ENCODE peak calls at places on chromosomes 7 and 10, in nine cellular contexts. J, F, S, Q, M, O, I, K and Z are unnamed samples.

GRCh38 chr10:129949411-129950335 is 14.4 kb downstream of the EBF3 start:
- DNase-seq in J (no peak), F (no peak), S (no peak), Q (peak), M (no peak), O (no peak), I (no peak), K (no peak), Z (no peak)

GRCh38 chr7:3893151-3893788 is 592.2 kb downstream of the SDK1 start:
- DNase-seq in J (no peak), F (no peak), S (no peak), Q (no peak), M (no peak), O (no peak), I (no peak), K (no peak), Z (no peak)

GRCh38 chr7:93228302-93228701 is 2.0 kb upstream of the HEPACAM2 start:
- DNase-seq in J (peak), F (peak), S (peak), Q (no peak), M (peak), O (peak), I (no peak), K (peak), Z (peak)

GRCh38 chr10:33238643-33239042 is 95.8 kb downstream of the NRP1 start:
- DNase-seq in J (no peak), F (no peak), S (no peak), Q (no peak), M (no peak), O (peak), I (no peak), K (peak), Z (peak)

GRCh38 chr7:111199643-111200042 is 108.7 kb downstream of the LRRN3 start:
- DNase-seq in J (no peak), F (no peak), S (no peak), Q (no peak), M (no peak), O (no peak), I (no peak), K (no peak), Z (peak)

GRCh38 chr7:155007947-155008346 is 5.0 kb upstream of the PAXIP1 start:
- DNase-seq in J (peak), F (peak), S (peak), Q (no peak), M (peak), O (peak), I (no peak), K (no peak), Z (peak)

GRCh38 chr7:64849250-64849923 is 53.7 kb upstream of the ZNF273 start:
- DNase-seq in J (no peak), F (no peak), S (no peak), Q (no peak), M (peak), O (peak), I (no peak), K (peak), Z (no peak)

GRCh38 chr10:98172495-98172894 is 38.0 kb downstream of the R3HCC1L start:
- DNase-seq in J (no peak), F (no peak), S (no peak), Q (no peak), M (no peak), O (no peak), I (no peak), K (no peak), Z (no peak)

GRCh38 chr10:109891105-109891504 is 32.2 kb downstream of the XPNPEP1 start:
- DNase-seq in J (no peak), F (no peak), S (no peak), Q (no peak), M (no peak), O (peak), I (no peak), K (no peak), Z (no peak)

GRCh38 chr7:137172105-137172590 is 171.4 kb downstream of the PTN start:
- DNase-seq in J (no peak), F (no peak), S (no peak), Q (no peak), M (no peak), O (no peak), I (no peak), K (no peak), Z (no peak)

GRCh38 chr7:90596745-90597526 is 815 bp downstream of the CDK14 start:
- DNase-seq in J (no peak), F (peak), S (no peak), Q (no peak), M (peak), O (peak), I (no peak), K (no peak), Z (no peak)

GRCh38 chr10:3784510-3785250 is at the start of gene KLF6:
- DNase-seq in J (peak), F (no peak), S (no peak), Q (peak), M (peak), O (no peak), I (no peak), K (no peak), Z (no peak)

GRCh38 chr10:7260412-7260900 is 150.4 kb downstream of the SFMBT2 start:
- DNase-seq in J (peak), F (peak), S (peak), Q (peak), M (peak), O (peak), I (peak), K (peak), Z (no peak)

GRCh38 chr10:98196985-98197384 is 62.5 kb downstream of the R3HCC1L start:
- DNase-seq in J (no peak), F (peak), S (no peak), Q (no peak), M (no peak), O (no peak), I (no peak), K (no peak), Z (no peak)

GRCh38 chr10:86194684-86195083 is 171.9 kb downstream of the GRID1 start:
- DNase-seq in J (no peak), F (no peak), S (no peak), Q (no peak), M (no peak), O (no peak), I (no peak), K (no peak), Z (no peak)

GRCh38 chr7:149731207-149731955 is 42.0 kb downstream of the ZNF467 start:
- DNase-seq in J (no peak), F (no peak), S (no peak), Q (no peak), M (no peak), O (no peak), I (no peak), K (no peak), Z (no peak)

GRCh38 chr7:151607464-151607867 is 87.8 kb upstream of the RHEB start:
- DNase-seq in J (no peak), F (no peak), S (no peak), Q (no peak), M (no peak), O (peak), I (no peak), K (no peak), Z (no peak)

GRCh38 chr10:73867126-73867807 is 7.1 kb downstream of the CAMK2G start:
- DNase-seq in J (no peak), F (no peak), S (no peak), Q (no peak), M (no peak), O (no peak), I (no peak), K (no peak), Z (no peak)

GRCh38 chr7:51649-52048 is 140.7 kb upstream of the FAM20C start:
- DNase-seq in J (no peak), F (no peak), S (no peak), Q (no peak), M (no peak), O (no peak), I (no peak), K (no peak), Z (no peak)

GRCh38 chr10:44801383-44802327 is 109.5 kb upstream of the TMEM72 start:
- DNase-seq in J (no peak), F (peak), S (no peak), Q (peak), M (no peak), O (peak), I (peak), K (peak), Z (no peak)

GRCh38 chr10:47367646-47368045 is 16.4 kb downstream of the ZNF488 start:
- DNase-seq in J (no peak), F (no peak), S (no peak), Q (no peak), M (no peak), O (no peak), I (no peak), K (no peak), Z (no peak)

GRCh38 chr10:5679606-5680005 is 5.0 kb upstream of the TASOR2 start:
- DNase-seq in J (no peak), F (no peak), S (no peak), Q (no peak), M (no peak), O (peak), I (no peak), K (no peak), Z (no peak)

GRCh38 chr7:151311294-151311864 is 30.2 kb upstream of the NUB1 start:
- DNase-seq in J (no peak), F (no peak), S (no peak), Q (no peak), M (peak), O (no peak), I (no peak), K (no peak), Z (no peak)

GRCh38 chr10:33066558-33067236 is 108.7 kb upstream of the ITGB1 start:
- DNase-seq in J (no peak), F (peak), S (no peak), Q (no peak), M (peak), O (no peak), I (no peak), K (peak), Z (no peak)

GRCh38 chr7:47743898-47744612 is 162.1 kb upstream of the TNS3 start:
- DNase-seq in J (no peak), F (peak), S (no peak), Q (no peak), M (no peak), O (no peak), I (no peak), K (no peak), Z (no peak)

GRCh38 chr7:43117025-43117424 is 4.6 kb downstream of the HECW1 start:
- DNase-seq in J (no peak), F (no peak), S (no peak), Q (no peak), M (no peak), O (no peak), I (no peak), K (no peak), Z (no peak)

GRCh38 chr10:58220769-58221448 is 46.8 kb downstream of the IPMK start:
- DNase-seq in J (no peak), F (no peak), S (no peak), Q (no peak), M (no peak), O (no peak), I (no peak), K (peak), Z (no peak)

GRCh38 chr7:44716205-44716604 is 32.4 kb upstream of the ZMIZ2 start:
- DNase-seq in J (no peak), F (no peak), S (no peak), Q (no peak), M (no peak), O (no peak), I (no peak), K (no peak), Z (no peak)

GRCh38 chr7:148419856-148420508 is 170.6 kb upstream of the C7orf33 start:
- DNase-seq in J (no peak), F (no peak), S (no peak), Q (no peak), M (no peak), O (no peak), I (no peak), K (no peak), Z (no peak)

GRCh38 chr7:115471891-115472290 is 550.0 kb downstream of the MDFIC start:
- DNase-seq in J (no peak), F (no peak), S (no peak), Q (no peak), M (no peak), O (no peak), I (no peak), K (no peak), Z (no peak)

GRCh38 chr7:152710134-152710404 is 34.1 kb upstream of the XRCC2 start:
- DNase-seq in J (no peak), F (no peak), S (no peak), Q (no peak), M (no peak), O (no peak), I (no peak), K (no peak), Z (no peak)

GRCh38 chr7:44284881-44285541 is 40.4 kb downstream of the CAMK2B start:
- DNase-seq in J (no peak), F (no peak), S (no peak), Q (peak), M (no peak), O (no peak), I (no peak), K (no peak), Z (no peak)

GRCh38 chr7:43586251-43586900 is 3.5 kb downstream of the STK17A start:
- DNase-seq in J (peak), F (peak), S (peak), Q (no peak), M (no peak), O (peak), I (no peak), K (no peak), Z (no peak)

DNA sequence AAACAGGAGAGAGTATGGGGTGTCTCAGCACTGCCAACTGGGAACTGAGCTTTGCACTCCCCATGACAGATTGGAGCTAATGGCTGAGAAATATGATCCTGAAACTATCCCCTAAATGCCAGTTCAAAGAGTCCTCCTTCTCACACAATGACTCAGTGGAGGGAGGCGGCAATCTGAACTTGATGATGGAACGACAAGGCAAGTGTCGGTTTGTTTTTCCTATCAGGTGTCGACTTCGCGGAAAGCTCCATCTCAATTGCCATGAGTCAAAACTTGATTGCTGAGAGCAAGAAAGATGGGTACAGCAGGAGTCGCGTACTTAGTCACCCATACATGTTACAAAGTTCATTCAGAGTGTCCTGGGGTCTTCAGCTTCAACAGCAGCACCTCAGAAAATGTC is 52.5 kb downstream of the NPY start:
- DNase-seq in J (no peak), F (no peak), S (no peak), Q (no peak), M (no peak), O (peak), I (no peak), K (no peak), Z (no peak)
- H3K4me3 ChIP-seq in J (no peak), F (no peak), S (no peak), Q (no peak), M (no peak), O (no peak), I (no peak), K (no peak), Z (no peak)

DNA sequence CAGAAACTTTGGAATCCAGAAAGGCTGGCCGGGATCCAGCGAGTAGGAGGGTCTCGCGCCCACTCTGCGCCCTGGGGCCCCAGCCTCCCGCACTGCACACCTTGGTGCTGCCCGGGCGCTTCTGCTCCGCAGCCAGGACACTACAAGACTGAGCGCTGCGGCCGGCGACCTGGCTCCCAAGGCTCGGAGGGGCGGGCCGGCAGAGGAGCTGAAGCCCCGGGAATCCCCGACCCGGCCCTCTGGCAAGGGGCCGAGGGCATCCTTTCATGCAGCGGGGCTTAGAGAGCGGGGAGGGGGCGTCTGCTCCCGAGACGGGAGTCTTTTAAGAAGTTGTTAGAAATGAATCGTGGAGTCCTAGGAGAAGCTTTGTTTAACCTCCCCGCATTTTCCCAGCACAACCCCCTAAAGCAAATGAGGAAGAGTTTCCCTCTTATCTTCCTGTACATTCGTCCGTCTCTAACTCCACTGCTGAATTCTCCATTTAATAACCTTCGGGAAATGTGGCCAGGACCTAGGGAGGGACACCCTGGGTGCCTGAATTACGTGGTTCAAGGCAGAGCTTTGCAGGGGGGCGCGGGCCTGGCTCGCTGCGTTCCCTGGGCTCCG is 1.1 kb downstream of the VWC2 start:
- DNase-seq in J (no peak), F (no peak), S (no peak), Q (peak), M (no peak), O (no peak), I (no peak), K (no peak), Z (no peak)
- H3K4me3 ChIP-seq in J (no peak), F (no peak), S (no peak), Q (peak), M (no peak), O (no peak), I (peak), K (no peak), Z (no peak)

GRCh38 chr10:22655312-22655973 is 58.9 kb downstream of the PIP4K2A start:
- DNase-seq in J (peak), F (no peak), S (peak), Q (no peak), M (no peak), O (peak), I (no peak), K (peak), Z (peak)
- H3K4me3 ChIP-seq in J (peak), F (no peak), S (peak), Q (no peak), M (no peak), O (no peak), I (no peak), K (no peak), Z (no peak)

DNA sequence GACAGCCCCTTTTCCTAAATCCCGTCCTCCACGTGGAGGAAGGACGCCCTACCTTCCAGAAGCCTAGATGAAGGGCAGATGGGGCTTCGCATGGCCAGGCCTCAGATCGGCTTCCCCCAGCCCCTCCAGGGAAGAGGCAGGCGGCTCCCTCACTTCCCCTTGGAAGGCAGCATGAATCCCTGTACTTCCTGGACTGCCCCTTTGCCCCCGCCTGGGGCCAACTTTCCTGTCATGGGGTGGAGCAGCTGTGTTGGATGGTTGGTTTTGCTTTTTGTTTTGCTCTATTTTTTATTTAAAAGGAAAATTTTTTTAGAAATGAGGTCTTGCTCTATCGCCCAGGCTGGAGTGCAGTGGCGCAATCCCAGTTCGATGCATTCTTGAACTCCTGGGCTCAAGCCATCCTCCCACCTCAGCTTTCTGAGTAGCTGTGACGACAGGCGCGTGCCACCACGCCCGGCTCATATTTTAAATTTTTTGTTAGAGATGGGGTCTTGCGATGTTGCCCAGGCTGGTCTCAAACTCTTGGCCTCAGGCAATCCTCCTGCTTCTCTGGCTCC is 27.2 kb downstream of the GTF2IRD1 start:
- DNase-seq in J (no peak), F (peak), S (no peak), Q (peak), M (no peak), O (peak), I (peak), K (no peak), Z (no peak)
- H3K4me3 ChIP-seq in J (no peak), F (peak), S (no peak), Q (peak), M (no peak), O (no peak), I (peak), K (peak), Z (peak)

DNA sequence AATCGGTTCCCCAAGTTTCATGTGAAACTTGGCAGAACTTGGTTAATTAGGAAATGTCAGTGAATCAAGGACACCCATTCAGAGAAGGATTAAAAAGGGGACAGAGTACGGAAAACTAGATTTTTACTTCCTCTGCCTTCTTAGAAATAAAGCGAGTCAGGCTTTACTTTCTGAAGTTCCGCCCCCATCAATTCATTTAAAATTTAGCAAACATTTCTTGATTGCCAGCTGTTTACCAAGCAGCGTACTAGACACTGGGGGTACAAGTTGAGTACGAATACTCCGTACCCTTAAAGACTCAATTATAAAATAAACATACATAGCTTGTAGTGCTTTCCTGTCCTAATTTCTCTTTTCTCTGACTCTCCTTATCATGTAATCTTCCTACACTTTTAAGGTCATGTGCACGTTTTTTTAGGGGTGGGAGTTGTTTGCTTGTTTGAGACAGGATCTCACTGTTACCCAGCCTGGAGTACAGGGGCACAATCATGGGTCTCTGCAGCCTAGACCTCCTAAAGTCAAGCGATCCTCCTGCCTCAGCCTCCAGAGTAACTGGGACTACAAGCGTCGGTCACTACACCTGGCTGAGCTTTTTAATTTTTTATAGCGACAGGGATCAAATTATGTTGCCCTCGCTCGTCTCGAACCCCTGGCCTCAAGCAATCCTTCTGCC is 704 bp upstream of the ABI1 start:
- DNase-seq in J (no peak), F (no peak), S (no peak), Q (no peak), M (no peak), O (no peak), I (no peak), K (no peak), Z (no peak)
- H3K4me3 ChIP-seq in J (no peak), F (peak), S (no peak), Q (peak), M (peak), O (no peak), I (peak), K (peak), Z (peak)

GRCh38 chr7:6691609-6692106 is 15.1 kb downstream of the ZNF12 start:
- DNase-seq in J (no peak), F (peak), S (no peak), Q (no peak), M (no peak), O (peak), I (no peak), K (peak), Z (no peak)
- H3K4me3 ChIP-seq in J (peak), F (no peak), S (no peak), Q (no peak), M (no peak), O (no peak), I (no peak), K (no peak), Z (no peak)